ENCODE peak calls at places on chromosomes 13 and 19, in ten cellular contexts. H, V, C, Y, A, K, E, R, N and P are unnamed samples.

GRCh38 chr13:21232599-21232998 is 56.1 kb downstream of the MRPL57 start:
- DNase-seq in H (no peak), V (no peak), C (no peak), Y (no peak), A (no peak), K (no peak), E (no peak), R (no peak), N (no peak), P (no peak)

GRCh38 chr19:35468637-35469036 is 20.6 kb downstream of the FFAR2 start:
- DNase-seq in H (peak; percentile 61), V (peak; percentile 54), C (peak; percentile 78), Y (peak; percentile 43), A (peak; percentile 42), K (peak; percentile 68), E (peak; percentile 31), R (peak; percentile 65), N (peak; percentile 38), P (peak; percentile 38)

GRCh38 chr19:13099073-13099999 is 3.3 kb downstream of the LYL1 start:
- DNase-seq in H (peak; percentile 89), V (no peak), C (peak; percentile 88), Y (no peak), A (peak; percentile 62), K (no peak), E (peak; percentile 74), R (peak; percentile 74), N (no peak), P (no peak)

GRCh38 chr19:18408053-18408476 is 10.6 kb upstream of the LRRC25 start:
- DNase-seq in H (no peak), V (no peak), C (peak; percentile 44), Y (no peak), A (no peak), K (no peak), E (no peak), R (no peak), N (no peak), P (no peak)

GRCh38 chr19:2355168-2356035 is 4.7 kb upstream of the TMPRSS9 start:
- DNase-seq in H (no peak), V (no peak), C (no peak), Y (no peak), A (no peak), K (no peak), E (no peak), R (no peak), N (no peak), P (peak; percentile 32)

GRCh38 chr13:49052801-49053200 is 77.1 kb downstream of the FNDC3A start:
- DNase-seq in H (no peak), V (no peak), C (no peak), Y (peak; percentile 38), A (no peak), K (no peak), E (no peak), R (no peak), N (no peak), P (peak; percentile 34)

GRCh38 chr19:40225440-40226305 is 816 bp downstream of the CCNP start:
- DNase-seq in H (no peak), V (no peak), C (no peak), Y (no peak), A (no peak), K (no peak), E (peak; percentile 38), R (no peak), N (no peak), P (no peak)

GRCh38 chr13:75418997-75419396 is 63.0 kb downstream of the TBC1D4 start:
- DNase-seq in H (no peak), V (no peak), C (no peak), Y (no peak), A (no peak), K (no peak), E (peak; percentile 61), R (no peak), N (peak; percentile 50), P (no peak)

GRCh38 chr19:35109395-35110112 is 6.1 kb upstream of the FXYD3 start:
- DNase-seq in H (no peak), V (no peak), C (no peak), Y (peak; percentile 68), A (no peak), K (peak; percentile 62), E (no peak), R (no peak), N (peak; percentile 40), P (peak; percentile 70)

GRCh38 chr19:10508707-10509106 is 5.6 kb upstream of the KEAP1 start:
- DNase-seq in H (no peak), V (no peak), C (no peak), Y (peak; percentile 50), A (no peak), K (no peak), E (no peak), R (no peak), N (no peak), P (no peak)

GRCh38 chr13:33452873-33453558 is 167.5 kb upstream of the STARD13 start:
- DNase-seq in H (no peak), V (no peak), C (no peak), Y (no peak), A (no peak), K (no peak), E (no peak), R (no peak), N (no peak), P (no peak)